ENCODE peak calls at places on chromosome 22, in eight cellular contexts. D, C, Q, B, H, F, R and K are unnamed samples.
A peak's percentile ranks its signal among the peaks of the same experiment; 100 is the strongest.

GRCh38 chr22:21807545-21807944 is 59.9 kb downstream of the MAPK1 start:
- DNase-seq in F (peak; percentile 16), D (no peak), H (no peak), C (no peak), Q (no peak), R (no peak), B (no peak), K (no peak)

GRCh38 chr22:22099833-22100812 is 117.5 kb upstream of the TOP3B start:
- DNase-seq in C (no peak), D (peak; percentile 5), B (no peak), R (no peak), Q (no peak), H (no peak), F (peak; percentile 8), K (no peak)

GRCh38 chr22:29689872-29690213 is 30.0 kb upstream of the CABP7 start:
- DNase-seq in B (no peak), H (no peak), R (no peak), Q (no peak), C (peak; percentile 51), D (peak; percentile 21), F (peak; percentile 67), K (peak; percentile 77)

GRCh38 chr22:49282596-49282995 is 545.1 kb downstream of the BRD1 start:
- DNase-seq in H (no peak), F (no peak), C (no peak), D (no peak), B (no peak), Q (no peak), R (no peak), K (no peak)

GRCh38 chr22:50361688-50362087 is 18.6 kb downstream of the PPP6R2 start:
- DNase-seq in F (no peak), B (no peak), Q (no peak), R (no peak), H (no peak), D (peak; percentile 37), C (no peak), K (no peak)

GRCh38 chr22:22094921-22095320 is 112.3 kb upstream of the TOP3B start:
- DNase-seq in B (no peak), Q (no peak), D (no peak), F (no peak), C (no peak), R (no peak), H (no peak), K (no peak)

GRCh38 chr22:36337365-36338130 is 50.2 kb downstream of the MYH9 start:
- DNase-seq in C (no peak), H (no peak), Q (no peak), F (no peak), B (no peak), R (no peak), D (no peak), K (no peak)

GRCh38 chr22:37819100-37819433 is 4.1 kb upstream of the GALR3 start:
- DNase-seq in C (no peak), D (no peak), R (no peak), H (no peak), B (no peak), F (no peak), Q (no peak), K (no peak)

GRCh38 chr22:37454857-37455686 is 27.8 kb upstream of the ELFN2 start:
- DNase-seq in Q (peak; percentile 43), H (peak; percentile 55), R (peak; percentile 66), D (no peak), C (no peak), B (no peak), F (peak; percentile 89), K (no peak)

GRCh38 chr22:38286915-38287669 is 14.3 kb upstream of the TMEM184B start:
- DNase-seq in F (no peak), D (no peak), Q (no peak), C (no peak), R (no peak), H (no peak), B (no peak), K (no peak)

GRCh38 chr22:32628626-32629587 is 154.3 kb downstream of the FBXO7 start:
- DNase-seq in C (no peak), F (peak; percentile 38), Q (no peak), R (no peak), H (no peak), B (no peak), D (no peak), K (no peak)

GRCh38 chr22:32708835-32709234 is 92.7 kb upstream of the TIMP3 start:
- DNase-seq in F (peak; percentile 37), H (no peak), R (no peak), D (no peak), C (no peak), B (no peak), Q (peak; percentile 50), K (no peak)

GRCh38 chr22:27609411-27610029 is 192.0 kb downstream of the MN1 start:
- DNase-seq in D (no peak), C (no peak), H (no peak), F (no peak), Q (no peak), B (no peak), R (no peak), K (no peak)

GRCh38 chr22:22446527-22446926 is 62.0 kb downstream of the ZNF280B start:
- DNase-seq in R (no peak), C (no peak), B (no peak), Q (no peak), D (no peak), F (peak; percentile 6), H (no peak), K (no peak)

GRCh38 chr22:45678961-45679912 is 7.6 kb downstream of the ATXN10 start:
- DNase-seq in B (no peak), H (no peak), F (no peak), C (no peak), R (peak; percentile 40), Q (peak; percentile 61), D (peak; percentile 86), K (no peak)

GRCh38 chr22:42621505-42622002 is 6.9 kb upstream of the POLDIP3 start:
- DNase-seq in H (peak; percentile 80), R (peak; percentile 67), B (no peak), F (peak; percentile 73), Q (no peak), D (peak; percentile 68), C (peak; percentile 80), K (peak; percentile 88)

GRCh38 chr22:39520874-39521857 is 804 bp downstream of the ATF4 start:
- DNase-seq in D (peak; percentile 91), R (peak; percentile 36), C (peak; percentile 64), F (peak; percentile 88), Q (no peak), B (no peak), H (no peak), K (peak; percentile 77)

GRCh38 chr22:35915477-35916013 is 113.1 kb downstream of the RBFOX2 start:
- DNase-seq in F (no peak), H (no peak), Q (no peak), B (no peak), R (peak; percentile 12), C (no peak), D (no peak), K (no peak)

DNA sequence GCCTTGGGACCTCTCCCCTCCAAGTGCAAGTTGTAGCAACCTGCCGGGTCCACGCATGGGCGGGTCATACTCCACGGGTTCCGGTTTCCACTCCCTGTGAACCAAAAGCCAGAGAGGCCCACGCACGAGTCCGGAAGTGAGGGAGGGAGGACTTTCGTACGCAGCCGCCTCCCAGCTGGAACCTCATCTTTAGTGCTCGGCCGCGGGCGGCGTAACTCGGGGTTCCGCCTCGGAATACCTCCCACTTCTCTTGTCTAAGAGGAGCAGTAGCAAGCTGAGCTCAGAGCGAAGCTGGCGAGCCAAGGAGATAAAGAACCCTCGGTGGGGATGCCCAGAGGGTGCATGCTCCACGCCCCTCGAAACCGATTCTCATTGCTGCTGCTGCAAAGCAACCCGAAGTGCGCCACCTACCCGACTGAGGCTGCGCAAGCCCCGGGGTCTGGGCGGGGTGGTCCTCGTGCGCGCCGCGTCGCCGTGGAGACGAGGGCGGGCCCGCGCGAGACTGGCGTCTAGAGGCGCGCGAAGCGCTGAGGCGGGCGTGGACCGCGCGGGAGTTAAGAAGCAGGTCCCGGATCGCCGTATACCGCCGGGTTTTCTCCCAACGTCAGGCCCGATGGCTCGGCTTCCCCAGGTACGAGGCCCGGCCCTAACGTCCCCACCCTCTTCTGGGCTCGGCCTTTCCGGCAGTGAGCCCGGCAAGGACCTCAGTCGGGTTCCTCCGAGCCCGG is at the start of gene SFI1:
- DNase-seq in R (peak; percentile 82), C (peak; percentile 85), F (peak; percentile 92), H (peak; percentile 66), Q (peak; percentile 41), D (peak; percentile 98), B (peak; percentile 55), K (peak; percentile 89)
- TF ChIP-seq CTCF in R (no peak), C (peak; percentile 47), F (peak; percentile 37), H (no peak), Q (peak; percentile 34), D (peak; percentile 22), B (peak; percentile 31), K (no peak)

GRCh38 chr22:24133187-24133965 is 47.9 kb upstream of the SUSD2 start:
- DNase-seq in F (peak; percentile 40), C (no peak), D (no peak), R (no peak), H (no peak), B (no peak), Q (no peak), K (no peak)
- TF ChIP-seq CTCF in F (peak; percentile 36), C (no peak), D (peak; percentile 24), R (no peak), H (no peak), B (peak; percentile 24), Q (peak; percentile 26), K (no peak)

DNA sequence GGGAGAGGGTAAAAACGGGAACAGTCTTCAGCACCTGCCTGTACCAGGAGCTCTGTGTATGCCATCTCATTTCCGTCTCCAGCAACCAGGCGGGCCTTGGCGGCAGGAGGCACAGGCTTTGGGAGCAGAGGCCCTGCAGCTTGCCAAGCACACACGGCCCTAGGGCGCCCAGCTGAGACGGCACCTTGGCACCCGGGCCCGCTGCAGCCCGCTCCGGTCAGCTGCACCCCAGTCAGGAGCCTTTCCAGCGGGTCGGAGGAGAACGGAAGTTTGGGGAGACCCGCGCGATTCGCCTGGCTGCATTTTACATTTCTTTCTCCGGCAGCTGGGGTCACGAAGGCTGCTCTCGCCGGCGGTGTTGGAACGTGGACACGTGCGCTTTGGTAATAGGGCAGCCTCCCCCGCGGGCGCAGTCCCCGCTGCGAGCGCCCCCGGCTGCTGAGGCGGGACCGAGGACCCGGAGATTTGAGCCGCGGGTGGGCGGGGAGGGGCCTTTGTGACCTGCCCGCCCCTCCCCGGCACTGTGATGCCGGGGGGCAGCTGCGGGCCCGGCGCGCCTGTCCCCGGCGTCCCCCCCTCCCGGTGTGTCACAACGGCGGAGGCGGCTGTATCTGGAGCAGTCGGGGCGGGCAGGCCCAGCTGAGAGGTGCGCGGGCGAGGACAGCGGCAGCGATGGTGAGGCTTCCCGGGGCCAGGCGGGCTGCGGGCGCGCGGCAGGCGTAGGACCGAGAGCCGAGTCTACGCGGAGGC is at the start of gene TUBA8:
- DNase-seq in R (peak; percentile 19), F (peak; percentile 31), B (peak; percentile 10), H (no peak), Q (no peak), D (peak; percentile 87), C (peak; percentile 15), K (peak; percentile 46)
- TF ChIP-seq CTCF in R (no peak), F (no peak), B (no peak), H (no peak), Q (no peak), D (no peak), C (no peak), K (no peak)

GRCh38 chr22:44091021-44091721 is 67.1 kb downstream of the PARVB start:
- DNase-seq in D (peak; percentile 36), B (no peak), C (no peak), F (peak; percentile 12), R (no peak), Q (no peak), H (peak; percentile 32), K (peak; percentile 38)
- TF ChIP-seq CTCF in D (no peak), B (no peak), C (peak; percentile 38), F (peak; percentile 31), R (no peak), Q (peak; percentile 30), H (no peak), K (peak; percentile 39)